ENCODE peak calls at places on chromosomes 2 and 18, in nine cellular contexts. T, G, Y, X, Z, H, R, M and P are unnamed samples.

GRCh38 chr2:171432206-171432968 is 1.4 kb downstream of the METTL8 start:
- DNase-seq in H (no peak), X (no peak), M (no peak), G (no peak), T (no peak), R (no peak), Z (no peak), Y (peak; percentile 33), P (no peak)

GRCh38 chr2:231786917-231787292 is 660 bp downstream of the COPS7B start:
- DNase-seq in H (no peak), T (no peak), R (no peak), M (no peak), Z (no peak), X (no peak), G (no peak), Y (no peak), P (no peak)

GRCh38 chr18:33957705-33958104 is 267.0 kb downstream of the NOL4 start:
- DNase-seq in Y (no peak), T (no peak), H (no peak), M (no peak), Z (no peak), R (no peak), X (no peak), G (no peak), P (no peak)

GRCh38 chr2:53202063-53202462 is 565.5 kb upstream of the CHAC2 start:
- DNase-seq in Z (no peak), Y (no peak), M (no peak), X (peak; percentile 32), T (peak; percentile 24), R (no peak), G (peak; percentile 47), H (peak; percentile 43), P (peak; percentile 79)

GRCh38 chr18:35137632-35138031 is 96.4 kb downstream of the MAPRE2 start:
- DNase-seq in H (no peak), R (no peak), Y (no peak), M (no peak), T (no peak), G (no peak), X (no peak), Z (no peak), P (no peak)

GRCh38 chr2:10889741-10890215 is 22.0 kb upstream of the KCNF1 start:
- DNase-seq in Y (no peak), M (no peak), Z (no peak), X (no peak), R (no peak), G (no peak), T (no peak), H (no peak), P (no peak)

GRCh38 chr2:129369437-129369836 is 610.0 kb upstream of the RAB6C start:
- DNase-seq in Z (no peak), X (no peak), M (no peak), R (no peak), Y (peak; percentile 58), T (no peak), G (no peak), H (no peak), P (no peak)

GRCh38 chr2:42567806-42568429 is 514 bp upstream of the MTA3 start:
- DNase-seq in T (peak; percentile 64), X (peak; percentile 55), H (peak; percentile 23), Y (peak; percentile 85), M (no peak), G (peak; percentile 7), Z (peak; percentile 73), R (peak; percentile 18), P (no peak)

GRCh38 chr2:192498747-192499146 is 304.0 kb upstream of the TMEFF2 start:
- DNase-seq in R (no peak), H (no peak), G (no peak), X (no peak), T (no peak), M (no peak), Y (no peak), Z (no peak), P (no peak)

GRCh38 chr18:62772860-62773584 is 57.7 kb downstream of the PHLPP1 start:
- DNase-seq in G (no peak), R (no peak), X (no peak), M (no peak), T (no peak), Z (no peak), Y (no peak), H (no peak), P (no peak)

GRCh38 chr2:47964722-47965434 is 58.6 kb upstream of the FBXO11 start:
- DNase-seq in X (no peak), M (no peak), T (peak; percentile 19), Z (no peak), R (no peak), H (no peak), G (no peak), Y (peak; percentile 29), P (no peak)

GRCh38 chr18:37402735-37403099 is 162.9 kb downstream of the CELF4 start:
- DNase-seq in G (no peak), H (no peak), R (no peak), T (no peak), X (no peak), Z (no peak), Y (no peak), M (no peak), P (no peak)

GRCh38 chr18:48884306-48885235 is 66.2 kb downstream of the SMAD7 start:
- DNase-seq in H (no peak), M (no peak), Y (no peak), Z (peak; percentile 56), R (no peak), X (no peak), T (no peak), G (no peak), P (no peak)

GRCh38 chr2:162382283-162382682 is 38.4 kb downstream of the GCA start:
- DNase-seq in T (no peak), G (peak; percentile 37), R (no peak), M (no peak), Z (no peak), Y (no peak), X (peak; percentile 65), H (no peak), P (no peak)

GRCh38 chr2:134402385-134402784 is 148.5 kb downstream of the MGAT5 start:
- DNase-seq in X (no peak), T (no peak), G (peak; percentile 49), Y (no peak), H (no peak), R (no peak), M (no peak), Z (peak; percentile 76), P (no peak)

GRCh38 chr2:206989306-206989705 is 50.0 kb downstream of the CPO start:
- DNase-seq in G (no peak), T (peak; percentile 21), X (peak; percentile 60), R (peak; percentile 27), Z (no peak), H (no peak), Y (peak; percentile 51), M (peak; percentile 25), P (no peak)

GRCh38 chr2:52336951-52337350 is 1305.0 kb upstream of the NRXN1 start:
- DNase-seq in G (no peak), M (no peak), H (no peak), Z (no peak), X (no peak), Y (no peak), R (no peak), T (no peak), P (no peak)

GRCh38 chr2:29024882-29025430 is 43.9 kb downstream of the TOGARAM2 start:
- DNase-seq in H (no peak), T (no peak), M (no peak), R (no peak), Y (no peak), Z (no peak), X (no peak), G (no peak), P (no peak)

GRCh38 chr2:26840937-26841610 is 6.9 kb upstream of the DPYSL5 start:
- DNase-seq in Y (peak; percentile 17), R (no peak), G (no peak), H (no peak), T (no peak), M (no peak), X (no peak), Z (no peak), P (no peak)

DNA sequence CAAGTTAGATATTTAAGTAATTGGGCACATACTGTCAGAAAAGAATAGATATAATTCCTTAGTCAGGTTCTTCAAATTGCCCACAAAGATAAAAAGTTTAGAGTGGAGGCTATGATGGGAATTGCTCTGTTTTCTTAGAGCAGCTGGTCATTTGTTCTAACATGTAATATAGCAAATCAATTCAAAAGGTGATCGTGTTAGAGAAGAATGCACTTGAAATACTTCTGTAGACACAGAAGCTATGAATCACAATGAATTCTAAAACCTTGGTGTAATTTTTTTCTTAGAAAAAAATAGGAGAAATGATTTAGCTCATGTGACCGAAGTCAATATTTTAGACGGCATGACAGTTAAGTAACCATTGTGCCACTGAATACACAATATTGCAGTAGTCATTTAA is 918.1 kb upstream of the LRATD1 start:
- DNase-seq in M (no peak), Y (no peak), Z (no peak), H (no peak), X (no peak), G (no peak), R (no peak), T (no peak), P (no peak)
- TF ChIP-seq CTCF in M (no peak), Y (no peak), Z (no peak), H (no peak), X (no peak), G (no peak), R (no peak), T (no peak), P (no peak)

GRCh38 chr2:240873805-240874714 is 5.4 kb downstream of the AGXT start:
- DNase-seq in Z (no peak), R (no peak), X (no peak), G (no peak), Y (no peak), M (no peak), T (peak; percentile 71), H (no peak), P (no peak)
- H3K4me3 ChIP-seq in Z (no peak overlapping the region), R (no peak overlapping the region), X (no peak overlapping the region), G (no peak overlapping the region), Y (no peak overlapping the region), M (no peak overlapping the region), T (no peak overlapping the region), H (no peak overlapping the region), P (no peak overlapping the region)

GRCh38 chr2:64319930-64320329 is 134.0 kb upstream of the LGALSL start:
- DNase-seq in Y (no peak), H (no peak), Z (no peak), M (no peak), T (no peak), R (no peak), G (no peak), X (no peak), P (no peak)
- TF ChIP-seq CTCF in Y (no peak), H (no peak), Z (no peak), M (no peak), T (no peak), R (no peak), G (no peak), X (no peak), P (no peak)

DNA sequence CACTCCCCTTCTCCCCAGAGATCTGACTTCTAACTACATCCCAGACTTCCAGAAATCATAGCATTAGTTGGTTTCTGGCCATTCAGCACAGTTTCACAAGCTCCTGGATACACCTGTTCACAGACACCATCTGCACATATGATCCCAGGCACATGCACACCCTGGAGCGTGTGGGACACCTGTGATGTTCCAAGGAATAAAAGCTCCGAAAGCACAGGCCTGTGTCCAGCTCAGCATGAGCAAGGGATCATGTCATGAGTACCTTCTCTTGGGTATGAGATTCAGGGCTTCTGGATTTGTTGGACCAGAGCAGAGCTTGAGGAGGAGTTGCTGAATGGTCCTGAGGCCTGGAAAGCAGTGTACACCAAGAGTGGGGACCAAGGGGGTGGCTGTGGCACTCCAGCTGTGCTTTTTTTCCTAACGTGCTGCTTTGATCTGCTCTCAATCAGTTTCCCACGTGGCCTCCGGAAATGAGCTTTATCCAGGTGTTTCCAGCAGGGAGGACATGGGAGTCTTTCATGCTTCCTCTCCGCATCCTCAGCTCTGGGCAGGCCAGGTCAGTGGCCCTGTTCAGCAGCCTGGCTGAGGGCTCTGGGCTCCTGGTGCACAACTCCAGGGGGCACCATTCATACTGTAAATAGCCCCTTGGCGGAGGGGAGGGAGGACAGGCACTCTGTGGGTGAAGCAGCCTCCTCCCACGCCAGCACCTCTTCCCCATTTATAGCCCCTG is 1.8 kb downstream of the DYSF start:
- DNase-seq in G (no peak), H (no peak), R (no peak), T (no peak), Y (no peak), Z (no peak), M (no peak), X (no peak), P (no peak)
- H3K4me3 ChIP-seq in G (no peak overlapping the region), H (no peak overlapping the region), R (no peak overlapping the region), T (no peak overlapping the region), Y (no peak overlapping the region), Z (peak overlapping the region; percentile 61), M (peak overlapping the region; percentile 76), X (no peak overlapping the region), P (no peak overlapping the region)